ENCODE peak calls at places on chromosomes 5 and 9, in four cellular contexts. K, Z, R and J are unnamed samples. For H3K27me3, the result is how much of the 10 kb centered on the place peaks cover.

GRCh38 chr9:110283736-110284135 is 27.4 kb upstream of the TXN start:
- DNase-seq in K (no peak), Z (no peak), R (no peak), J (no peak)

GRCh38 chr9:33884856-33885701 is 68.1 kb downstream of the UBE2R2 start:
- DNase-seq in K (no peak), Z (no peak), R (peak), J (no peak)

GRCh38 chr9:97723819-97724218 is 26.7 kb upstream of the XPA start:
- DNase-seq in K (no peak), Z (no peak), R (no peak), J (no peak)

GRCh38 chr5:133366438-133366837 is 245.9 kb downstream of the FSTL4 start:
- DNase-seq in K (no peak), Z (no peak), R (no peak), J (no peak)

GRCh38 chr5:168984135-168984675 is 316.7 kb downstream of the SLIT3 start:
- DNase-seq in K (no peak), Z (no peak), R (no peak), J (no peak)

GRCh38 chr9:117414220-117414905 is 494 bp downstream of the ASTN2 start:
- DNase-seq in K (no peak), Z (peak), R (no peak), J (peak)

GRCh38 chr5:53032188-53032587 is 43.0 kb downstream of the ITGA2 start:
- DNase-seq in K (no peak), Z (no peak), R (no peak), J (no peak)

GRCh38 chr5:107539163-107539445 is 131.6 kb downstream of the EFNA5 start:
- DNase-seq in K (no peak), Z (no peak), R (no peak), J (no peak)

GRCh38 chr5:112407240-112407639 is 11.8 kb downstream of the EPB41L4A start:
- DNase-seq in K (no peak), Z (no peak), R (no peak), J (no peak)

GRCh38 chr9:109319072-109319630 is 1.7 kb downstream of the EPB41L4B start:
- DNase-seq in K (no peak), Z (no peak), R (peak), J (no peak)

GRCh38 chr5:78985407-78986223 is 505 bp upstream of the ARSB start:
- DNase-seq in K (no peak), Z (peak), R (peak), J (peak)

GRCh38 chr5:163458778-163459405 is 1.0 kb downstream of the NUDCD2 start:
- DNase-seq in K (no peak), Z (no peak), R (no peak), J (no peak)

GRCh38 chr5:74648835-74649286 is 8.3 kb upstream of the ENC1 start:
- DNase-seq in K (no peak), Z (no peak), R (no peak), J (no peak)

GRCh38 chr5:158755971-158756370 is 343.7 kb downstream of the EBF1 start:
- DNase-seq in K (no peak), Z (no peak), R (no peak), J (no peak)

GRCh38 chr9:125493384-125493783 is 213.6 kb downstream of the MAPKAP1 start:
- DNase-seq in K (no peak), Z (no peak), R (peak), J (no peak)

GRCh38 chr9:32603914-32604852 is 31.2 kb upstream of the NDUFB6 start:
- DNase-seq in K (no peak), Z (no peak), R (no peak), J (no peak)

GRCh38 chr5:131193106-131193505 is 22.4 kb downstream of the LYRM7 start:
- DNase-seq in K (no peak), Z (no peak), R (no peak), J (no peak)

GRCh38 chr5:18113724-18114123 is 479.5 kb downstream of the TAF11L14 start:
- DNase-seq in K (no peak), Z (no peak), R (no peak), J (no peak)

GRCh38 chr5:116382025-116382873 is 192.4 kb downstream of the SEMA6A start:
- DNase-seq in K (no peak), Z (no peak), R (no peak), J (no peak)

GRCh38 chr9:134491436-134491835 is 150.2 kb upstream of the COL5A1 start:
- DNase-seq in K (no peak), Z (no peak), R (no peak), J (peak)

GRCh38 chr5:177390363-177391300 is 6.4 kb downstream of the SLC34A1 start:
- DNase-seq in K (peak), Z (peak), R (peak), J (peak)

GRCh38 chr5:93517828-93518227 is 63.2 kb downstream of the NR2F1-AS1 start:
- DNase-seq in K (no peak), Z (no peak), R (no peak), J (no peak)

GRCh38 chr5:71471193-71471592 is 15.7 kb downstream of the BDP1 start:
- DNase-seq in K (no peak), Z (no peak), R (no peak), J (no peak)

GRCh38 chr5:61346511-61346910 is 14.5 kb downstream of the ZSWIM6 start:
- DNase-seq in K (no peak), Z (no peak), R (no peak), J (no peak)

GRCh38 chr5:543755-544674 is 19.8 kb upstream of the SLC9A3 start:
- DNase-seq in K (no peak), Z (no peak), R (peak), J (peak)

GRCh38 chr9:124696101-124696500 is 75.0 kb downstream of the NR6A1 start:
- DNase-seq in K (no peak), Z (no peak), R (no peak), J (no peak)

GRCh38 chr5:59660737-59661136 is 232.8 kb downstream of the PDE4D start:
- DNase-seq in K (no peak), Z (no peak), R (no peak), J (no peak)

GRCh38 chr9:129359871-129360536 is 181.9 kb upstream of the IER5L start:
- DNase-seq in K (no peak), Z (no peak), R (no peak), J (peak)

GRCh38 chr9:125126019-125126746 is 17.1 kb downstream of the SCAI start:
- DNase-seq in K (peak), Z (no peak), R (peak), J (peak)

GRCh38 chr5:139387611-139388197 is 2.0 kb downstream of the MZB1 start:
- DNase-seq in K (no peak), Z (no peak), R (no peak), J (no peak)

GRCh38 chr9:37438359-37438758 is 15.9 kb downstream of the GRHPR start:
- DNase-seq in K (no peak), Z (no peak), R (no peak), J (no peak)

GRCh38 chr5:150206076-150206779 is 16.4 kb downstream of the SLC6A7 start:
- DNase-seq in K (no peak), Z (no peak), R (no peak), J (no peak)

GRCh38 chr9:93267091-93267541 is 83.2 kb downstream of the WNK2 start:
- DNase-seq in K (no peak), Z (no peak), R (peak), J (no peak)

GRCh38 chr5:3594514-3595101 is 1.0 kb upstream of the IRX1 start:
- DNase-seq in K (no peak), Z (peak), R (no peak), J (no peak)

GRCh38 chr5:3592298-3592697 is 3.3 kb upstream of the IRX1 start:
- DNase-seq in K (no peak), Z (peak), R (no peak), J (no peak)

GRCh38 chr5:3590967-3591900 is 4.4 kb upstream of the IRX1 start:
- DNase-seq in K (no peak), Z (peak), R (no peak), J (no peak)

GRCh38 chr5:3593771-3594513 is 1.7 kb upstream of the IRX1 start:
- DNase-seq in K (no peak), Z (peak), R (no peak), J (no peak)

GRCh38 chr5:3590253-3590966 is 5.2 kb upstream of the IRX1 start:
- DNase-seq in K (no peak), Z (peak), R (no peak), J (no peak)
- H3K27me3 ChIP-seq in K (under half), Z (half or more), R (under half), J (under half)

GRCh38 chr5:76714771-76715483 is 999 bp upstream of the F2R start:
- DNase-seq in K (no peak), Z (peak), R (peak), J (no peak)
- H3K27ac ChIP-seq in K (peak), Z (no peak), R (no peak), J (no peak)

DNA sequence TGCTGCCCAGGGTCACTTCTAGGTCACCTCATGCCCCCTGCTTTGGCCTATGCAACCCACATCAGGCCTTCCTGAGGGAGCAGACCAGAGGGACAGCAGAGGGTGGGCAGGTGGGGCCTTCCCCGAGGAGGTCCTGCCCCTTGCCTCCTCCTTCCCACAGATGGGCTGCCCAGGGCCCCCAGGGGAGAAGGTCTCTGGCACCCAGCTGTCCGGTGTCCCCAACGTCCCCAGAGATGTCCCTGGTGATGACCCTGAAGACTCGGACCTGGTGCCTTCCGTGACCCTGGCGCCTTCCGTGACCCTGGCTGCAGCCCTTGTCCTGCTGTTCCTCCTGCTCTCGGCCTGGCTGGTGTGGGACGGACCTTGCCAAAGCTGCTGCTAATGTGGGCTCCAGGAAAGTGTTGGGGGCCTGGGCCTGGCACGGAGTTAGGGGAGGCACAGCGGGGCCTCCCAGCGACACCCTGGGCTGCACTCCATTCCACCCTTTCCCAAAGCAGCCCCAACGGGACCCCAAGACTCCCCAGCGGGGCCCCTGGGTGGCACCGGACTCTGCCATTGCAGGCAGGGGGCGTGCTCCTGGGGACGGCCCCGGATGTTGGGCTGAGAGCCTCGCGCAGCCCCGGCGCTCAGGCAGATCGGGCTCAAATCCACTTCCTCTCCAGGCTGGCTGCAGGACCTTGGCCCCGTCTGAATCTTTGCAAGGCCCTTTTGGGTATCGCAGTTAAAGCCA is 6.8 kb upstream of the SLC2A6 start:
- DNase-seq in K (no peak), Z (no peak), R (no peak), J (peak)
- H3K27me3 ChIP-seq in K (under half), Z (under half), R (under half), J (under half)

GRCh38 chr9:113519401-113520108 is 56.0 kb downstream of the RGS3 start:
- DNase-seq in K (no peak), Z (no peak), R (peak), J (no peak)
- H3K27ac ChIP-seq in K (peak), Z (no peak), R (peak), J (peak)

GRCh38 chr5:3194141-3194540 is 401.5 kb upstream of the IRX1 start:
- DNase-seq in K (no peak), Z (no peak), R (no peak), J (no peak)

GRCh38 chr5:3190930-3191329 is 404.7 kb upstream of the IRX1 start:
- DNase-seq in K (no peak), Z (no peak), R (no peak), J (no peak)

GRCh38 chr5:3190433-3190832 is 405.2 kb upstream of the IRX1 start:
- DNase-seq in K (no peak), Z (no peak), R (no peak), J (no peak)

GRCh38 chr5:3194684-3195083 is 400.9 kb upstream of the IRX1 start:
- DNase-seq in K (no peak), Z (no peak), R (no peak), J (no peak)

DNA sequence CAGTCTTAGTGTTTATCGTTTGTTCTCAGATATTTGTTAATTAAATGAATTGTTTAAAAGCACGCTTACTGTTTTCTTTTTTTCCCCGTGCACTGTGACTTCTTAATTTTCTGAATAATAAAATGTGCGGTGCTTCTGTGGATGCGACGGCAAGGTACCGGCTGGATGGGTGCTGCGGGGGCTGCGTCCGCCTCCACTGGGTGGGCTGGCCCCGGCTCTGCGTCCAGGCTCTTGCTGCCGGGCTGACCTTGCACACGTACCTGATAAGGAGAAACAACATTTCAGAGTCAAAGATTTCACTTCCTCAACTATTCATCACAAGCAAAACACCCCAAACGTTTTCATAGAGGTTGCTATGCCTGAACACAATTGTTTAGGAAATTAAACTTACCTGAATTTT is 404.0 kb upstream of the IRX1 start:
- DNase-seq in K (no peak), Z (no peak), R (no peak), J (no peak)
- H3K27me3 ChIP-seq in K (under half), Z (under half), R (under half), J (under half)

DNA sequence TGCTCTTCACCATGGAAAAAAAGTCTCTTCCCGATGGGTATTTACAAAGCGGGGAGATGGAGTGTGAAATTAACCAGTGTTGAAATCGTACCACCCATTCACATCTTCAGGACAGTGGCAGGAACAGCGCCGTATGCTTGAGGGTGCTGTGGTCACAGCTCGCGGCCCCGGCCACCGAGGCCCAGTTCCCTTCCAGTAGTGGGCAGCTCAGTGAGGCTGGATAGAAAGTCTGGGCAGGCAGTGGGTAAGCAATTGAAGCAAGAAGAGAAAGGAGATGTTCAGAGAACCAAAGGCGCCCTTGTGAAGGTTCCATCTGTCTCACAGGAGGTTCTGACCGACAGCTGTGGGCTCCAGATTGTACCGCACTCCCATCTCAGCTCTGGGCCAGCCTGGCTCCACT is 59.1 kb downstream of the SECISBP2 start:
- DNase-seq in K (no peak), Z (no peak), R (no peak), J (no peak)
- H3K27ac ChIP-seq in K (no peak), Z (no peak), R (no peak), J (no peak)

GRCh38 chr9:135701067-135701967 is 668 bp upstream of the KCNT1 start:
- DNase-seq in K (no peak), Z (peak), R (no peak), J (no peak)
- H3K27me3 ChIP-seq in K (under half), Z (under half), R (under half), J (under half)

GRCh38 chr9:2288309-2288708 is 273.2 kb downstream of the SMARCA2 start:
- DNase-seq in K (no peak), Z (no peak), R (no peak), J (no peak)

GRCh38 chr9:2290382-2290781 is 275.2 kb downstream of the SMARCA2 start:
- DNase-seq in K (no peak), Z (no peak), R (no peak), J (no peak)

GRCh38 chr9:2291980-2292704 is 277.0 kb downstream of the SMARCA2 start:
- DNase-seq in K (no peak), Z (no peak), R (peak), J (no peak)

GRCh38 chr9:2286825-2287455 is 271.8 kb downstream of the SMARCA2 start:
- DNase-seq in K (no peak), Z (no peak), R (no peak), J (no peak)

GRCh38 chr9:2289234-2289755 is 274.1 kb downstream of the SMARCA2 start:
- DNase-seq in K (no peak), Z (no peak), R (no peak), J (no peak)
- H3K27ac ChIP-seq in K (no peak), Z (no peak), R (no peak), J (no peak)